ENCODE peak calls at places on chromosome 7, in nine cellular contexts. K is GM23338, C is WTC11, B is transverse colon, T is endothelial cell of umbilical vein, S is suprapubic skin, G is omental fat pad, W is mucosa of descending colon, D is choroid plexus epithelial cell. E is an unnamed sample.

GRCh38 chr7:75905785-75906604 is 9.0 kb upstream of the POR start:
- DNase-seq in B (peak; percentile 53), S (peak; percentile 89), W (peak; percentile 64), C (peak; percentile 53), K (peak; percentile 72), D (peak; percentile 84), G (peak; percentile 53), T (no peak), E (no peak)

GRCh38 chr7:75808106-75808505 is 5.5 kb downstream of the CCL24 start:
- DNase-seq in B (no peak), W (no peak), G (no peak), D (peak; percentile 20), K (no peak), T (no peak), S (no peak), C (no peak), E (no peak)

GRCh38 chr7:50589362-50589761 is 24.2 kb upstream of the DDC start:
- DNase-seq in W (no peak), T (no peak), C (no peak), S (no peak), B (no peak), D (no peak), G (no peak), K (no peak), E (no peak)

GRCh38 chr7:64098-64521 is 128.3 kb upstream of the FAM20C start:
- DNase-seq in B (peak; percentile 53), D (peak; percentile 87), T (peak; percentile 49), W (no peak), G (no peak), C (peak; percentile 64), S (peak; percentile 56), K (peak; percentile 76), E (peak; percentile 49)

GRCh38 chr7:47713595-47713994 is 131.7 kb upstream of the TNS3 start:
- DNase-seq in B (no peak), S (no peak), W (no peak), G (no peak), D (no peak), K (no peak), T (no peak), C (no peak), E (no peak)

GRCh38 chr7:150978136-150978789 is at the start of gene KCNH2:
- DNase-seq in S (no peak), K (peak; percentile 88), B (no peak), T (no peak), C (peak; percentile 75), W (no peak), D (no peak), G (no peak), E (no peak)

GRCh38 chr7:145082366-145083240 is 246.8 kb upstream of the TPK1 start:
- DNase-seq in W (no peak), G (no peak), B (no peak), S (no peak), K (peak; percentile 10), D (peak; percentile 14), C (peak; percentile 40), T (no peak), E (no peak)

GRCh38 chr7:149753370-149754233 is 19.8 kb downstream of the ZNF467 start:
- DNase-seq in S (no peak), K (peak; percentile 74), W (no peak), T (peak; percentile 55), D (peak; percentile 59), B (peak; percentile 33), C (peak; percentile 79), G (no peak), E (no peak)

GRCh38 chr7:40205992-40206391 is 71.2 kb downstream of the SUGCT start:
- DNase-seq in W (no peak), C (no peak), T (no peak), K (no peak), S (no peak), D (no peak), G (no peak), B (no peak), E (no peak)

GRCh38 chr7:38428040-38428439 is 154.6 kb upstream of the TARP start:
- DNase-seq in G (no peak), K (no peak), D (no peak), S (no peak), T (no peak), W (no peak), B (no peak), C (no peak), E (no peak)

GRCh38 chr7:50851451-50851850 is 68.8 kb upstream of the GRB10 start:
- DNase-seq in S (no peak), B (no peak), D (no peak), W (no peak), K (no peak), G (no peak), T (no peak), C (no peak), E (no peak)

GRCh38 chr7:55527314-55527713 is 45.0 kb downstream of the VOPP1 start:
- DNase-seq in C (no peak), T (no peak), B (no peak), S (no peak), D (no peak), K (no peak), W (no peak), G (no peak), E (no peak)

GRCh38 chr7:126370038-126370668 is 882.6 kb downstream of the GRM8 start:
- DNase-seq in K (no peak), C (no peak), T (no peak), S (no peak), D (peak; percentile 8), G (no peak), B (no peak), W (no peak), E (no peak)

GRCh38 chr7:74479961-74480829 is 26.5 kb downstream of the GTF2IRD1 start:
- DNase-seq in B (peak; percentile 79), D (peak; percentile 85), C (peak; percentile 78), K (peak; percentile 89), T (peak; percentile 82), G (peak; percentile 46), S (peak; percentile 90), W (peak; percentile 80), E (peak; percentile 95)

GRCh38 chr7:155836216-155837125 is 24.2 kb upstream of the SHH start:
- DNase-seq in C (no peak), D (no peak), W (no peak), S (peak; percentile 33), K (no peak), G (no peak), B (no peak), T (no peak), E (peak; percentile 74)

GRCh38 chr7:88306590-88307048 is at the start of gene STEAP4:
- DNase-seq in S (peak; percentile 91), G (peak; percentile 34), B (peak; percentile 83), W (peak; percentile 87), K (peak; percentile 86), D (peak; percentile 70), C (peak; percentile 71), T (no peak), E (peak; percentile 83)

GRCh38 chr7:1225462-1226154 is 7.1 kb upstream of the UNCX start:
- DNase-seq in C (peak; percentile 68), W (no peak), T (no peak), D (peak; percentile 19), B (no peak), G (no peak), S (no peak), K (peak; percentile 67), E (no peak)

GRCh38 chr7:74174606-74175082 is 488 bp downstream of the EIF4H start:
- DNase-seq in G (peak; percentile 35), C (peak; percentile 42), W (peak; percentile 69), K (peak; percentile 65), B (peak; percentile 48), T (peak; percentile 69), S (peak; percentile 78), D (peak; percentile 71), E (no peak)

GRCh38 chr7:153433223-153433622 is 619.0 kb upstream of the DPP6 start:
- DNase-seq in K (no peak), W (no peak), S (no peak), T (no peak), G (no peak), C (no peak), B (no peak), D (no peak), E (no peak)

DNA sequence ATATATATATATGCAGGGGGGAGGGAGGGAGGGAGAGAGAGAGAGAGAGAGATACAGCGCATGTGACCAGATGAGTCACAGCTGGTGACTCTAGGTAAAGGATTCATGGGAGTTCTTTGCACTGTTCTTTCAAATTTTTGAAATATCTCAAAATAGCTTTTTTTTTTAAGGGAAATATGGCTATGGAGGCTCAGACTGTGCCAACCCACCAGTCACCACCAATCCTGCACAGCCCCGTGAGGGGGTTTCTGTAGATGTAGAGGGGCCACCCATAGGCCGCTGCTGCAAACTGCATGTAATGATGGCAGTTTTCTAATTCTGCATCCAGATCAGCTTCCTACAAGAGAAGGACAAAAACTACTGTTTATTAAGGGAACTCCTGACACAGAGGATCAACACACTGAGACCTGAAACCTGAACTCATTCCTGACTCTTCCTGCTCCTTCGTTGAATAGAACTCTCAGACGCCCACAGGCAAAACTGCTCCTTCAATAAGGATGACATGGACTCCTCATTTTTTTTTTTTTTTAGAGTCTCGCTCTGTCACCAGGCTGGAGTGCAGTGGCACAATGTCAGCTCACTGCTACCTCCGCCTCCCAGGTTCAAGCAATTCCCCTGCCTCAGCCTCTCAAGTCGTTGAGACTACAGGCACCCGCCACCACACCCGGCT is 17.3 kb downstream of the DAGLB start:
- DNase-seq in G (no peak), S (no peak), W (no peak), C (no peak), B (no peak), K (peak; percentile 59), D (peak; percentile 81), T (no peak), E (no peak)
- TF ChIP-seq CTCF in G (no peak), S (no peak), W (no peak), C (no peak), B (no peak), K (peak; percentile 35), D (peak; percentile 47), T (peak; percentile 17), E (peak; percentile 71)

GRCh38 chr7:67302113-67303039 is 305.7 kb downstream of the TYW1 start:
- DNase-seq in B (peak; percentile 99), C (peak; percentile 99), K (peak; percentile 100), S (peak; percentile 100), T (peak; percentile 99), W (peak; percentile 97), D (peak; percentile 99), G (peak; percentile 98), E (peak; percentile 99)
- TF ChIP-seq CTCF in B (peak; percentile 41), C (no peak), K (peak; percentile 19), S (no peak), T (peak; percentile 47), W (peak; percentile 2), D (peak; percentile 40), G (no peak), E (peak; percentile 74)

DNA sequence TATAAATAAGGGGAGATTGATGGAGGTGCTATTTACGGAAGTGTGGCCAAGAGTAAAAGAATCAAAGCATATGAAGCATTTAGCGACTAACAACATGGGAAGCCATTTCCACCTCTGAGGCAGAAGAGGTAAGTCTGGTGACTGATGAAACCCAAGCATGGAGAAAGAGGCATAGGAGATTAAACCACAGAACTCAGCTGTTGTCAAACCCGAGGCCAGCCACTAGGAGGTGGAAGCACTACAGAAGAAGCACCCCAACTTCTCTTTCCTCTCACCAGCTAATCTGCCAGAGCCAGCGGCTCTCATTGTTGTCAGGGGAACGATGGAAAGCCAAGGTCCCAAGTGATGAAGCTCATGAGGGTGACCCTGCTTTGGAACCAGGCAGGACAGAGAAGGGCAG is 19.6 kb upstream of the CNTNAP2 start:
- DNase-seq in K (peak; percentile 64), G (no peak), C (peak; percentile 68), T (no peak), S (no peak), B (no peak), W (no peak), D (peak; percentile 51), E (no peak)
- TF ChIP-seq CTCF in K (peak; percentile 46), G (no peak), C (peak; percentile 26), T (no peak), S (no peak), B (no peak), W (no peak), D (peak; percentile 71), E (peak; percentile 16)

GRCh38 chr7:107579881-107580715 is at the start of gene BCAP29:
- DNase-seq in G (peak; percentile 46), S (peak; percentile 82), C (peak; percentile 74), K (peak; percentile 81), B (peak; percentile 81), T (peak; percentile 73), W (peak; percentile 84), D (peak; percentile 42), E (no peak)
- TF ChIP-seq CTCF in G (no peak), S (no peak), C (no peak), K (peak; percentile 29), B (peak; percentile 22), T (no peak), W (no peak), D (no peak), E (peak; percentile 70)